ENCODE peak calls at places on chromosomes 3 and 15, in ten cellular contexts. F is CD4-positive, alpha-beta T cell; H is GM12864; L is astrocyte of the cerebellum; J is mesothelial cell of epicardium; N is HL-60; X is neural progenitor cell; D is nephron progenitor cell; Y is neural crest cell; U is mucosa of descending colon. S is an unnamed sample.

GRCh38 chr3:170949211-170949610 is 40.8 kb upstream of the EIF5A2 start:
- DNase-seq in J (no peak), U (no peak), D (no peak), H (no peak), X (no peak), N (no peak), Y (no peak), L (no peak), F (no peak), S (no peak)

GRCh38 chr3:54888162-54888561 is 39.7 kb downstream of the LRTM1 start:
- DNase-seq in X (no peak), D (no peak), N (no peak), H (no peak), Y (no peak), L (no peak), J (no peak), F (no peak), U (no peak), S (no peak)

GRCh38 chr15:70870066-70870465 is 16.1 kb upstream of the LARP6 start:
- DNase-seq in D (no peak), X (no peak), F (no peak), N (no peak), J (no peak), H (no peak), U (no peak), L (peak; percentile 56), Y (no peak), S (peak; percentile 45)

GRCh38 chr3:120816728-120817127 is 74.2 kb downstream of the GTF2E1 start:
- DNase-seq in U (no peak), N (no peak), L (no peak), X (no peak), J (no peak), D (no peak), Y (no peak), F (no peak), H (no peak), S (no peak)

GRCh38 chr3:42547401-42547945 is 34.3 kb downstream of the SEC22C start:
- DNase-seq in J (peak; percentile 78), Y (peak; percentile 66), H (no peak), L (peak; percentile 32), D (peak; percentile 80), X (peak; percentile 71), F (peak; percentile 44), N (peak; percentile 22), U (peak; percentile 80), S (peak; percentile 75)

GRCh38 chr3:138898301-138898700 is 48.6 kb downstream of the FOXL2 start:
- DNase-seq in H (no peak), D (no peak), Y (no peak), X (no peak), L (peak; percentile 76), J (no peak), F (no peak), U (no peak), N (no peak), S (no peak)

GRCh38 chr3:52495096-52495495 is at the start of gene STAB1:
- DNase-seq in L (no peak), X (no peak), H (no peak), F (no peak), U (peak; percentile 40), J (no peak), N (no peak), D (no peak), Y (no peak), S (no peak)

GRCh38 chr3:3080309-3080708 is 29.9 kb downstream of the IL5RA start:
- DNase-seq in J (no peak), X (peak; percentile 73), Y (no peak), H (no peak), U (no peak), F (no peak), N (no peak), D (no peak), L (no peak), S (no peak)

GRCh38 chr15:78061963-78062427 is 15.5 kb downstream of the TBC1D2B start:
- DNase-seq in X (no peak), H (no peak), L (no peak), D (no peak), U (no peak), N (no peak), J (no peak), F (no peak), Y (no peak), S (peak; percentile 52)

GRCh38 chr3:171349392-171349791 is 110.8 kb downstream of the TNIK start:
- DNase-seq in D (no peak), Y (peak; percentile 2), J (no peak), X (no peak), F (no peak), H (no peak), U (no peak), L (no peak), N (no peak), S (no peak)

DNA sequence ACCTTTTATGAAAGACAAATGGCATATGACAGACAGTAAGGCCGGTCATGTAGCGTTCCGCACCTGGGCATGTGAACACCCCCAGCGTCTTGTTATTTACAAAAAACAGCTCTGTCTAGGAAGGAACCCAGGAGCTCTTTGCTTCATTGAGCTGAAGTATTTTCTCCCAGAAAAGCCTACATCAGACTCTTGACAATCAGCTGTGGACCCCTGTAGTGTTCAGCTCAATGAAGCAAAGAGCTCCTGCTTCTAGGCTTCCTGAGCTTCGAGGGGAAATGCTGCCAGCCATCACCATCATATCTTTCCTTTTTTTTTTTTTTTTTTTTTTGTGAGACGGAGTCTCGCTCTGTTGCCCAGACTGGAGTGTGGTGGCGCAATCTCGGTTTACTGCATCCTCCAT is 4.1 kb downstream of the ASB14 start:
- DNase-seq in U (no peak), N (no peak), Y (no peak), J (no peak), L (no peak), H (no peak), F (no peak), D (no peak), X (peak; percentile 54), S (no peak)
- TF ChIP-seq CTCF in U (no peak), N (no peak), Y (no peak), J (no peak), L (no peak), H (no peak), F (no peak), D (no peak), X (no peak), S (no peak)

DNA sequence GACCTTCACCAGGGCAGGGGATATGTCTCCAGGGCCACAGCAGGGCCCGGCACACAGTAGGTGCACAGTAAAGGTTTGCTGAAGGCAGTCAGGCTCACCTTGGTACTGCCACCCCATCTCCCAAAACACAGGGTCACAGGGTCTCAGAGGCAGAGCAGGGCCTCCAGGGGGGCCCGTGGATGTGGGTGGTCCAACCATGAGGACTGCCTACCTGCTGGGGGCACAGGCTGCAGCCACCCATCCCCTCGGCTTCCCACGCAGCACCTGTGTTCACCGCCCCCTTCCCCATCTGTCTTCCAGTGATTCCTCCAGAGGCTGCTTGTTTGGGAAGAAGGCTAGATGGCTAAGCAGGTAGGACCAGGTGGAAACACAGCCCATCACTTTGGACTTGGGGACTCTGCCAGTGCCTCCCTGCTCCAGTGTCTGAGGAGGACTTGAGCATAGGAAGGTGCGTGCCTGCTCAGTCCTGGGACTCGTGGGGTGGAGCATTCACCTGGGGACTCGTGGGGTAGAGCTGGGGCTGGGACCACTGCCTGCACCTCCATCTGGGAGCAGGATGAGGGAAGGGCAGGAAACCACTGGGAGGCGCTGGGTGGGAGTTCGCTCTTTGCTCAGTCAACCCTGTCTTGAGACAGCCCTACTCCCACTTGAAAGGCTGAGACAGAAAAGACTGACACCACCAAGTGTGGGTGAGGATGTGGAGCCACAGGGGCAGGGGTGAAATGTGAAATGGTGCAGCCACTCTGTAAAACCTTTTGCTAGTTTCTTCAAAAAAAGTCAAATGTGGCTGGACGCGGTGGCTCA is 18.8 kb upstream of the PLXND1 start:
- DNase-seq in N (no peak), D (no peak), J (no peak), Y (no peak), X (no peak), F (no peak), L (no peak), U (peak; percentile 49), H (no peak), S (peak; percentile 32)
- TF ChIP-seq CTCF in N (no peak), D (no peak), J (no peak), Y (no peak), X (no peak), F (no peak), L (no peak), U (no peak), H (no peak), S (no peak)

GRCh38 chr3:8524656-8525399 is 23.2 kb downstream of the LMCD1 start:
- DNase-seq in J (no peak), L (no peak), D (no peak), H (no peak), X (no peak), U (no peak), F (no peak), Y (no peak), N (no peak), S (no peak)
- TF ChIP-seq CTCF in J (no peak), L (no peak), D (no peak), H (no peak), X (no peak), U (no peak), F (no peak), Y (no peak), N (no peak), S (no peak)

GRCh38 chr15:44550256-44550655 is 13.3 kb downstream of the EIF3J start:
- DNase-seq in D (no peak), N (peak; percentile 35), J (no peak), U (no peak), X (no peak), Y (no peak), H (no peak), F (no peak), L (peak; percentile 19), S (no peak)

GRCh38 chr15:44550734-44551133 is 13.8 kb downstream of the EIF3J start:
- DNase-seq in F (no peak), Y (no peak), X (no peak), N (no peak), D (no peak), U (no peak), H (no peak), J (no peak), L (no peak), S (no peak)

GRCh38 chr15:44541282-44541958 is 4.5 kb downstream of the EIF3J start:
- DNase-seq in L (peak; percentile 78), Y (no peak), N (no peak), H (no peak), F (no peak), D (no peak), U (no peak), J (no peak), X (no peak), S (no peak)

DNA sequence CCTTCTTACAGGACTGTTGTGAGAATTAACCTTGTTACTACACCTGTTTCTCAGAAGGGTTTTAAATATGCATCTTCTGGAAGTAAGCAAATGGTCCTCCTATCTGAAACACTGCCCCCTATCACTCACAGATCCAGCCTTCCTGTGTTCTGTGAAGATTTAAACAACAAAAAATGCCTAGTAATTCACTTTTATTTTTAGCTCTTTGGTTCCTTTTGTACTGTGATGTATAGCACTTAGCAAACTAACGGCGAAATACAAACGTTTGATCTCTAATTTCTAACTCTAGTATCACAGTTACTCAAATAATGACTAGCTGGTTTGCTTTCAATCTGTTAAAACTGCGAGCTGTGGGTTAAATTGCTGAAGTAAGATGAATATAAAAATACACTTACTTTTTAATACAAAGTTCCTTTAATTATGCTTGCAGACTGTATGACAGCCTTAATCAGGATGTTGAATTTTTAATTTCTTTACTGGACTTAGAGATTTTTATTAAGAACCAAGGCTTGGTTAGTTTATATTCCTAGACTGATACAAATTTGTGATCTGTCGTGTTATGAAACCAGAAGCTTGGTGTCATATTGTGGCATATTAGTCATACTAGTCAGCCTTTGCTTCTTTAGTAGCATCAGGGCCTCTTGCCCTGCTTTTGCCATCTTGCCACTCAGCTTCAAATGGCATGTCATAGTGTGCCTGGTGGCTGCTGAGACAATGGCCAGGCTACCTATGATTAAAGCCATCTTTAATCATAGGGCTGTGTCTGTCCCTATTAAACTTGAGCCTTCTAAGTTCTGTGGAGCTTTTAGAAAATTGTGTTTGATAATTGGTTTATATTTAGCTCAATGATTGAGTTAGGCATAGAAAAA is 9.2 kb downstream of the EIF3J start:
- DNase-seq in N (no peak), J (no peak), L (no peak), U (no peak), X (no peak), Y (no peak), F (no peak), H (peak; percentile 24), D (no peak), S (peak; percentile 50)
- TF ChIP-seq CTCF in N (no peak), J (no peak), L (peak; percentile 51), U (no peak), X (peak; percentile 49), Y (peak; percentile 49), F (peak; percentile 55), H (peak; percentile 31), D (no peak), S (peak; percentile 47)

S was measured in GM13976.